ENCODE peak calls at places on chromosomes 1 and 21, in four cellular contexts. O is effector CD4-positive, alpha-beta T cell; J is Ammon's horn; Q is T follicular helper cell. Y is an unnamed sample.
A peak's percentile ranks its signal among the peaks of the same experiment; 100 is the strongest.

GRCh38 chr1:228735871-228736586 is 750 bp downstream of the RHOU start:
- DNase-seq in Q (no peak), J (no peak), O (peak; percentile 12), Y (peak; percentile 38)

GRCh38 chr21:36750579-36750959 is 51.7 kb downstream of the SIM2 start:
- DNase-seq in O (no peak), Q (no peak), J (no peak), Y (no peak)

GRCh38 chr1:110948038-110948810 is 15.5 kb downstream of the LRIF1 start:
- DNase-seq in J (no peak), Q (no peak), O (no peak), Y (no peak)

GRCh38 chr1:234759888-234760287 is 149.9 kb upstream of the IRF2BP2 start:
- DNase-seq in O (no peak), Q (no peak), J (no peak), Y (no peak)

GRCh38 chr21:33981341-33982101 is 65.9 kb upstream of the ATP5PO start:
- DNase-seq in J (no peak), Q (no peak), O (no peak), Y (peak; percentile 49)

GRCh38 chr1:8604041-8604942 is 213.1 kb downstream of the RERE start:
- DNase-seq in O (no peak), J (no peak), Q (no peak), Y (no peak)

GRCh38 chr1:27098447-27099153 is 56.3 kb downstream of the SLC9A1 start:
- DNase-seq in O (no peak), Q (no peak), J (no peak), Y (no peak)

GRCh38 chr1:101444873-101445618 is 208.2 kb downstream of the S1PR1 start:
- DNase-seq in J (no peak), O (no peak), Q (no peak), Y (no peak)

GRCh38 chr1:7580923-7581753 is 190.0 kb upstream of the VAMP3 start:
- DNase-seq in O (no peak), J (peak; percentile 43), Q (no peak), Y (no peak)

GRCh38 chr1:162856260-162856659 is 4.7 kb downstream of the CCDC190 start:
- DNase-seq in J (no peak), Q (no peak), O (no peak), Y (no peak)

GRCh38 chr1:200364121-200364759 is 45.6 kb downstream of the ZNF281 start:
- DNase-seq in O (no peak), J (no peak), Q (no peak), Y (no peak)

GRCh38 chr1:40909281-40909680 is 47.1 kb upstream of the CITED4 start:
- DNase-seq in Q (no peak), J (no peak), O (no peak), Y (no peak)

GRCh38 chr1:4590766-4591165 is 63.6 kb upstream of the AJAP1 start:
- DNase-seq in J (no peak), O (no peak), Q (no peak), Y (no peak)

GRCh38 chr1:20751462-20751990 is 19.0 kb upstream of the SH2D5 start:
- DNase-seq in Q (no peak), J (no peak), O (no peak), Y (no peak)

GRCh38 chr1:201224671-201225400 is 34.2 kb downstream of the IGFN1 start:
- DNase-seq in Q (no peak), J (peak; percentile 0), O (no peak), Y (no peak)

GRCh38 chr1:101388904-101389546 is 152.2 kb downstream of the S1PR1 start:
- DNase-seq in O (no peak), Q (no peak), J (no peak), Y (no peak)

GRCh38 chr1:39088658-39089057 is 62.5 kb downstream of the NDUFS5 start:
- DNase-seq in Q (no peak), J (no peak), O (no peak), Y (no peak)

GRCh38 chr1:14102180-14102579 is 402.2 kb downstream of the PRDM2 start:
- DNase-seq in Q (no peak), O (no peak), J (no peak), Y (no peak)

GRCh38 chr1:94792876-94793605 is 27.1 kb upstream of the SLC44A3 start:
- DNase-seq in J (peak; percentile 34), O (no peak), Q (no peak), Y (no peak)

GRCh38 chr1:40782371-40782956 is 1.1 kb upstream of the KCNQ4 start:
- DNase-seq in Q (no peak), J (no peak), O (no peak), Y (no peak)

Y was measured in gastrocnemius medialis.